ENCODE peak calls at places on chromosome 5, in seven cellular contexts. K is GM23338, P is left ventricle myocardium inferior, C is small intestine, V is hepatocyte, E is testis, N is IMR-90. D is an unnamed sample.

GRCh38 chr5:149320791-149321330 is 24.4 kb upstream of the GRPEL2 start:
- DNase-seq in N (peak), K (peak), C (peak), E (peak), V (peak), P (peak), D (peak)

GRCh38 chr5:28265877-28266276 is 1227.5 kb upstream of the CDH9 start:
- DNase-seq in K (peak), E (no peak), V (no peak), N (no peak), C (no peak), P (no peak), D (no peak)

GRCh38 chr5:35145671-35146317 is 84.5 kb downstream of the PRLR start:
- DNase-seq in C (no peak), V (no peak), P (no peak), N (peak), K (no peak), E (no peak), D (no peak)

GRCh38 chr5:34529581-34530331 is 126.4 kb upstream of the RAI14 start:
- DNase-seq in E (no peak), N (peak), C (no peak), K (no peak), V (no peak), P (no peak), D (no peak)

GRCh38 chr5:128674837-128675446 is 136.9 kb upstream of the FBN2 start:
- DNase-seq in V (peak), K (peak), P (no peak), E (peak), C (peak), N (peak), D (peak)

GRCh38 chr5:4737868-4738267 is 402.3 kb upstream of the ADAMTS16 start:
- DNase-seq in K (no peak), C (no peak), P (no peak), N (no peak), E (no peak), V (no peak), D (no peak)

GRCh38 chr5:44536650-44537260 is 147.5 kb upstream of the FGF10 start:
- DNase-seq in C (peak), N (peak), E (peak), P (no peak), V (peak), K (peak), D (no peak)

GRCh38 chr5:149608936-149609502 is 27.7 kb downstream of the ARHGEF37 start:
- DNase-seq in K (no peak), P (no peak), V (no peak), N (no peak), C (no peak), E (no peak), D (no peak)

GRCh38 chr5:34555699-34556513 is 100.2 kb upstream of the RAI14 start:
- DNase-seq in P (no peak), C (peak), V (no peak), N (no peak), K (no peak), E (no peak), D (no peak)

GRCh38 chr5:179128041-179128365 is 67.8 kb downstream of the ZNF354C start:
- DNase-seq in E (no peak), N (no peak), K (no peak), P (no peak), C (no peak), V (no peak), D (no peak)

GRCh38 chr5:5687113-5687512 is 264.6 kb downstream of the ICE1 start:
- DNase-seq in K (no peak), P (no peak), E (no peak), V (no peak), N (no peak), C (no peak), D (no peak)

GRCh38 chr5:151036556-151036955 is 16.2 kb downstream of the GPX3 start:
- DNase-seq in C (no peak), P (no peak), E (no peak), K (no peak), N (no peak), V (no peak), D (no peak)

GRCh38 chr5:153402550-153402949 is 87.9 kb upstream of the GRIA1 start:
- DNase-seq in K (no peak), N (no peak), C (no peak), V (no peak), E (no peak), P (no peak), D (no peak)

GRCh38 chr5:13989832-13990231 is 45.3 kb upstream of the DNAH5 start:
- DNase-seq in K (no peak), N (no peak), C (no peak), E (no peak), V (no peak), P (no peak), D (no peak)

GRCh38 chr5:13990896-13991295 is 46.4 kb upstream of the DNAH5 start:
- DNase-seq in K (no peak), C (no peak), N (no peak), P (no peak), V (no peak), E (no peak), D (no peak)

GRCh38 chr5:13991365-13991764 is 46.9 kb upstream of the DNAH5 start:
- DNase-seq in K (no peak), C (no peak), N (no peak), E (no peak), P (no peak), V (no peak), D (no peak)

GRCh38 chr5:13987843-13988464 is 43.5 kb upstream of the DNAH5 start:
- DNase-seq in E (peak), N (peak), K (peak), V (peak), C (peak), P (no peak), D (peak)

GRCh38 chr5:13985736-13986418 is 41.4 kb upstream of the DNAH5 start:
- DNase-seq in E (no peak), V (no peak), N (peak), C (no peak), K (no peak), P (no peak), D (peak)
- H3K4me3 ChIP-seq in E (no peak), V (no peak), N (peak), C (no peak), K (no peak), P (no peak), D (peak)

GRCh38 chr5:143355710-143356109 is 47.8 kb downstream of the NR3C1 start:
- DNase-seq in E (peak), P (peak), N (peak), K (no peak), C (peak), V (peak), D (peak)
- H3K27ac ChIP-seq in E (no peak), P (peak), N (no peak), K (no peak), C (no peak), V (no peak), D (peak)

GRCh38 chr5:106680330-106680729 is 990.4 kb downstream of the EFNA5 start:
- DNase-seq in C (no peak), N (no peak), V (no peak), K (no peak), E (no peak), P (no peak), D (no peak)
- H3K4me3 ChIP-seq in C (no peak), N (no peak), V (no peak), K (no peak), E (no peak), P (no peak), D (no peak)

DNA sequence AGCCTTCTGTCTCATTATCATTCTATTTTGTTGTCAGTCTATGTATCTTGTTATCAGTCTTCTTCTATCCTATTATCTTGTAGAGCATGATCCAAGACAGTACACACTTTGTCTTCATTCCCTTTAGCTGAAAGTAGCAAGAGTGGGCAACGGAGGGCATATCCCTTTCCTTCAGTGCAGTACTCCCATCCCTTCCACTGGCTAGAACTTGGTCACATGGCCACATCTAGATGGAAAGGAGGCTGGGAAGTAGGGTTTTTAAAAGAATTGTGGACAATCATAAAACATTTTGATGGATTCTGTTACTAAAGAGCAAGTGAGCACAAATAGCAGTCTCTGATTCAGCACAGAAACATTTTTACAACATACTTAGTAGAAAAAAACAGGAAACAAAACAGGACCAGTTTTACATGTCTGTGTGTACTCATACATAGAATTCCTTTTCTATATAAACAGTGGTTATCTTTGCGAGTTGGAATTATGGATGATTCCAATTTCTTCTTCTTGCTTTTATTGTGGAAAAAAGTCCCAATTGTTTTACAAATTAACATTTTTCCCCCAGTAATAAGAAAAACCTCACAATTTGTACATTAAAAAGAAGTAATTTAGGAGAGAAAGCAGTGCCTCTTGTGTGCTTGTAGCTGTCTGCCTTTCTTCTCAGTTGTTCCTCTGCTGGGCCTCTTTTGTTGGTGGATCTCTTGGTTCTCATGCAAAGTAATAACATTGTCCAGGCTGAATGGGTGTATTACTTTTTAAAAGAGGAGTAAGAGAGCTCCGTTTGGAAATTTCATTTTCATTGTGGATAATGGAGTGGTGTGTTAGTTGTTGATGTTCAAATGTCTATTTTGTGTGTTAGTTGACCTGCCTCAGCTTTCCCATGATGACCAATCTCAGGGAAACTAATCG is 410.9 kb upstream of the TRPC7 start:
- DNase-seq in P (no peak), C (no peak), N (peak), E (no peak), K (no peak), V (peak), D (no peak)
- H3K27ac ChIP-seq in P (no peak), C (no peak), N (peak), E (no peak), K (peak), V (peak), D (no peak)

GRCh38 chr5:83360573-83360972 is 111.0 kb upstream of the VCAN start:
- DNase-seq in E (no peak), K (no peak), N (no peak), P (no peak), C (no peak), V (peak), D (no peak)
- H3K4me3 ChIP-seq in E (no peak), K (no peak), N (no peak), P (no peak), C (no peak), V (no peak), D (no peak)

DNA sequence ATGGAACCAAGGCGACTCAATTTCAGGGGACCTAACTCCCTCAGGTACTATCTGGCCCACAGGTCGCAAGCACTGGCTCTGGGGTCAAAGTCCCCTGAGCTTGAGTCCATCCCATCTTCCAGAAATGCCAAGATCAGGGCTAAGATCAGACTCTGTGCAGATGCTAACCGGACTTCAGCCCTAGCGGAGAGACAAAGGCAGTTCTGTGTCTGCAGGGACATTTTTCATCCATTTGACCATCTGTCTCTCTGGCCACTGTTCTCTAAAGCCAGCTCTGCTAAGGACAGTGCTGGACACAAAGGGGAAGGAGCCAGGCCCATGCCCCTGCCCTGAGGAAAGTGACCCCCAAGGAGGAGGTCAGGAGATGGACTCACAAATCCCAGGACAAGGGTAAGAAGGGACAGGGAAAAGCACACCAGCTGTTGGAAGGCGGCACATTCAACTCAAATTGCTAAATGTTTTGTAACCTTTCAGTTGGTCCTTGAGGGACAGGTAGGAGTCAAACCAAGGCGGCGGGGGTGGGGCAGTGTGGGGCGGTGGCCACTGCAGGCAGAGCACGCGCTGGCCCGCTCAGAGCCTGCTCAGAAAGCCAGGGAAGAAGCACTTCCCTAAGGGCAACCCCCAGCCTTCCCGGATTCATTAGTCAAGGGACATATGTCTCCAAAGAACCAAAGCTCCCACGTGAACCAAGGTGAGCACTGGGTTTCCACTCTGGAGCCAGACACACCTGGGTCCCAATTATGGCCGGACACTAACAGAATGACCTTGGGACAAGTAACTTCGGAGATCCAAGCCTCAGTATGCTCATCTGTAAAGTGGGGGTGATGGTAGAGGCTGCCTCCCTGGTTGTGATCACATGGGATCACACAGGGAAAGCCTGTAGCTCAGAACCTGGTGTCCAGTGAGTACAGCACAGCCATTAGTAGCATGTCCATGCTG is 42.8 kb downstream of the STK10 start:
- DNase-seq in P (no peak), K (no peak), E (no peak), V (no peak), N (no peak), C (no peak), D (no peak)
- H3K27ac ChIP-seq in P (peak), K (no peak), E (peak), V (no peak), N (no peak), C (no peak), D (no peak)

GRCh38 chr5:178121450-178122276 is 8.3 kb downstream of the N4BP3 start:
- DNase-seq in N (no peak), V (no peak), E (peak), P (peak), K (no peak), C (no peak), D (no peak)
- H3K4me3 ChIP-seq in N (no peak), V (no peak), E (no peak), P (peak), K (no peak), C (no peak), D (no peak)

GRCh38 chr5:78509884-78510769 is 138.4 kb downstream of the LHFPL2 start:
- DNase-seq in N (no peak), K (peak), V (peak), E (peak), P (peak), C (peak), D (no peak)
- H3K27ac ChIP-seq in N (peak), K (no peak), V (peak), E (peak), P (peak), C (peak), D (peak)

D was measured in brain microvascular endothelial cell.